ENCODE peak calls at places on chromosomes 3 and 15, in four cellular contexts. One of them, this sample, is unnamed.

GRCh38 chr3:195512798-195513345 is 30.3 kb downstream of the PPP1R2 start:
- DNase-seq in HCT116: no peak
- DNase-seq in SK-N-SH: no peak
- DNase-seq in HepG2: no peak
- DNase-seq in this sample: no peak

GRCh38 chr3:126525853-126526667 is 2.1 kb downstream of the CHST13 start:
- DNase-seq in HCT116: no peak
- DNase-seq in SK-N-SH: no peak
- DNase-seq in HepG2: no peak
- DNase-seq in this sample: no peak

GRCh38 chr3:122627301-122627700 is 49.9 kb downstream of the PARP15 start:
- DNase-seq in HCT116: no peak
- DNase-seq in SK-N-SH: no peak
- DNase-seq in HepG2: no peak
- DNase-seq in this sample: no peak

GRCh38 chr3:188280627-188281026 is 126.7 kb downstream of the LPP start:
- DNase-seq in HCT116: no peak
- DNase-seq in SK-N-SH: no peak
- DNase-seq in HepG2: no peak
- DNase-seq in this sample: no peak

GRCh38 chr15:91652610-91653207 is 200.8 kb upstream of the SLCO3A1 start:
- DNase-seq in HCT116: no peak
- DNase-seq in SK-N-SH: peak; percentile 37
- DNase-seq in HepG2: no peak
- DNase-seq in this sample: no peak

GRCh38 chr3:119173325-119173724 is at the start of gene UPK1B:
- DNase-seq in HCT116: no peak
- DNase-seq in SK-N-SH: no peak
- DNase-seq in HepG2: no peak
- DNase-seq in this sample: no peak

GRCh38 chr15:56273724-56274123 is 30.0 kb upstream of the RFX7 start:
- DNase-seq in HCT116: no peak
- DNase-seq in SK-N-SH: no peak
- DNase-seq in HepG2: no peak
- DNase-seq in this sample: no peak

GRCh38 chr15:68298882-68299381 is 21.4 kb downstream of the FEM1B start:
- DNase-seq in HCT116: no peak
- DNase-seq in SK-N-SH: no peak
- DNase-seq in HepG2: no peak
- DNase-seq in this sample: no peak

GRCh38 chr15:74245342-74245931 is 9.3 kb downstream of the CCDC33 start:
- DNase-seq in HCT116: no peak
- DNase-seq in SK-N-SH: peak; percentile 94
- DNase-seq in HepG2: no peak
- DNase-seq in this sample: peak; percentile 27

GRCh38 chr3:197339841-197340520 is 41.6 kb upstream of the DLG1 start:
- DNase-seq in HCT116: no peak
- DNase-seq in SK-N-SH: peak; percentile 77
- DNase-seq in HepG2: peak; percentile 43
- DNase-seq in this sample: no peak

GRCh38 chr15:69390575-69390974 is 23.6 kb upstream of the KIF23 start:
- DNase-seq in HCT116: no peak
- DNase-seq in SK-N-SH: no peak
- DNase-seq in HepG2: no peak
- DNase-seq in this sample: no peak

GRCh38 chr15:68053997-68054657 is at the start of gene PIAS1:
- DNase-seq in HCT116: peak; percentile 75
- DNase-seq in SK-N-SH: peak; percentile 99
- DNase-seq in HepG2: peak; percentile 89
- DNase-seq in this sample: peak; percentile 98

GRCh38 chr3:152564454-152564853 is 270.5 kb upstream of the P2RY1 start:
- DNase-seq in HCT116: no peak
- DNase-seq in SK-N-SH: no peak
- DNase-seq in HepG2: no peak
- DNase-seq in this sample: no peak

GRCh38 chr15:93072440-93073394 is 16.3 kb downstream of the RGMA start:
- DNase-seq in HCT116: peak; percentile 33
- DNase-seq in SK-N-SH: peak; percentile 95
- DNase-seq in HepG2: peak; percentile 6
- DNase-seq in this sample: peak; percentile 74

GRCh38 chr15:99844150-99844549 is 110.9 kb upstream of the LYSMD4 start:
- DNase-seq in HCT116: no peak
- DNase-seq in SK-N-SH: no peak
- DNase-seq in HepG2: no peak
- DNase-seq in this sample: no peak

DNA sequence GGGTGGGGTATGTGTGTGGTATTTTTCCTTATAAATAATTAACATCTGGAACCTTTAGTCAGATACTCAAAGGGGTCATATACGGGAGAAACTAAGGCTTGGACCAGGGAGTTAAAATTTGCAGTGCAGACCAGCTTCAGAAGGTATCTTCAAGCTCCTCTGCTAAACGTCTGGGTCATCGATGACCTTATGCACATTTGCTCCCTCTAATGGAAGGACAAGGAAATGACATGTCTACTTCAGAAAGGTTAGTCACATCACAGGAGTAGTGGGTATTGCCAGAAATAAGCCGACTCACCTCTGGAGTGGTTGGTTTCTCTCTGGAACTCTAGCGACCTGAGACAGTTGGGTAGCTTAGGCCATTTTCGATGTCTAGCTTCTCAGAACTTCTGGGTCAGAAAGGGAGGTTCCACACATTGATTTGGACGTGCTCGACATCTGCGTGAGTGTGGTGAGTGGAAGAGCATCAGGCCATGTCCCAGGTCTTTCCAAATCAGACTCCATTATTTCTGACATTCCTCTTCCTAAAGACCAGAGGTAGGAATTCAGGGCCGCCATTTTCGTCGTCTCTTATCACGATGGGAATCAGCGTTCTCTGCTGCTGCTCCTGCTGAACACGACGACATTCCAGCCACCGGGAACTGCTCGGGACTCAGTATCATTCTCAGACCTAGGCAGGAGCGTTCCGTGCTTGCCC is 31.8 kb upstream of the RASA2 start:
- DNase-seq in HCT116: peak; percentile 70
- DNase-seq in SK-N-SH: peak; percentile 75
- DNase-seq in HepG2: peak; percentile 77
- DNase-seq in this sample: peak; percentile 72
- TF ChIP-seq ELF1 in HCT116: no peak
- TF ChIP-seq ELF1 in SK-N-SH: no peak
- TF ChIP-seq ELF1 in HepG2: no peak
- TF ChIP-seq ELF1 in this sample: no peak

DNA sequence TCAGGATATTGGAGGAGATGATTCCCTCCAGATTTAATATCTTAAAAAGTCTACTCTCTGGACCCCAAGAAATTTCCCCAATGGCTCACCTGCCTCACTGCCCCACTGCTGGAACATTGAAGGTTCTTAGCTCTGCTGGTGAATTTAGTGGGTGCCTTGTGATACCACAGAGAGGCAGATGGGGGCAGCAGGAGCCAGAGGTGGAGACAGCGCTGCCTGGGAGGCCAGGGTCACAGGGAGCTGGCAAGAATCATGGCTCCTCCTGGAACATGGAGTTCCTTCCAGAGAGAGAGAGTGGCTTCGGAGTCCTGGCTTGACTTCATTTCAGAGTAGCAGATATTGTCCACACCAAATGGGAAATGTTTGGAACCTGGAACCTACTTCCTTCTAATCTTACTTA is 263.5 kb upstream of the CFAP20DC start:
- DNase-seq in HCT116: peak; percentile 28
- DNase-seq in SK-N-SH: peak; percentile 27
- DNase-seq in HepG2: peak; percentile 7
- DNase-seq in this sample: peak; percentile 16
- TF ChIP-seq ELF1 in HCT116: no peak
- TF ChIP-seq ELF1 in SK-N-SH: no peak
- TF ChIP-seq ELF1 in HepG2: no peak
- TF ChIP-seq ELF1 in this sample: no peak

GRCh38 chr3:169863458-169863899 is 6.3 kb downstream of the LRRC31 start:
- DNase-seq in HCT116: peak; percentile 73
- DNase-seq in SK-N-SH: peak; percentile 64
- DNase-seq in HepG2: peak; percentile 55
- DNase-seq in this sample: peak; percentile 64
- TF ChIP-seq ELF1 in HCT116: no peak
- TF ChIP-seq ELF1 in SK-N-SH: no peak
- TF ChIP-seq ELF1 in HepG2: no peak
- TF ChIP-seq ELF1 in this sample: no peak

DNA sequence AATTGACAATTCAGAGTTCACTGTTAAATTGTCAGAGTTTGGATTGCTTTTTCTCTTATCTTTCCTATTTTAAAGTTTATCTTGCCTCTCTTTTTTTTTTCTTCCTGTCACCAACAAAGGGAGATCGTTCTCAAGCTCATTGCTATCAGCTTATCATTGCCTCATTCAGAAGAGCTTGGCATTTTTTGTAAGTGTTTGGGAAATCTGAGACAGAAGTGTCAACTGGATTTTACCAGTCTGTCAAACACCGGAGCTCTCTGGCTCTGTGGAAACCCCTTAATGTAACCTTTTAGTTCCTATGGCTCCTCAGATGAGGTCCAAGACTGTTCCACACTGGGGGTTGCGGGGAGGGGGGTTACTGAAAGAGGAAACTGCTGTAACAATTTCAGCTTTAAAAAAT is 10.6 kb upstream of the TFG start:
- DNase-seq in HCT116: no peak
- DNase-seq in SK-N-SH: no peak
- DNase-seq in HepG2: no peak
- DNase-seq in this sample: no peak
- TF ChIP-seq ELF1 in HCT116: no peak
- TF ChIP-seq ELF1 in SK-N-SH: no peak
- TF ChIP-seq ELF1 in HepG2: no peak
- TF ChIP-seq ELF1 in this sample: no peak

GRCh38 chr15:41520636-41521035 is 7.0 kb upstream of the LTK start:
- DNase-seq in HCT116: no peak
- DNase-seq in SK-N-SH: no peak
- DNase-seq in HepG2: no peak
- DNase-seq in this sample: no peak

GRCh38 chr15:41523097-41523496 is 9.5 kb upstream of the LTK start:
- DNase-seq in HCT116: no peak
- DNase-seq in SK-N-SH: no peak
- DNase-seq in HepG2: no peak
- DNase-seq in this sample: no peak

GRCh38 chr15:41521614-41522013 is 8.0 kb upstream of the LTK start:
- DNase-seq in HCT116: no peak
- DNase-seq in SK-N-SH: no peak
- DNase-seq in HepG2: no peak
- DNase-seq in this sample: no peak

GRCh38 chr15:41513282-41514227 is at the start of gene LTK:
- DNase-seq in HCT116: peak; percentile 65
- DNase-seq in SK-N-SH: peak; percentile 75
- DNase-seq in HepG2: no peak
- DNase-seq in this sample: peak; percentile 91

DNA sequence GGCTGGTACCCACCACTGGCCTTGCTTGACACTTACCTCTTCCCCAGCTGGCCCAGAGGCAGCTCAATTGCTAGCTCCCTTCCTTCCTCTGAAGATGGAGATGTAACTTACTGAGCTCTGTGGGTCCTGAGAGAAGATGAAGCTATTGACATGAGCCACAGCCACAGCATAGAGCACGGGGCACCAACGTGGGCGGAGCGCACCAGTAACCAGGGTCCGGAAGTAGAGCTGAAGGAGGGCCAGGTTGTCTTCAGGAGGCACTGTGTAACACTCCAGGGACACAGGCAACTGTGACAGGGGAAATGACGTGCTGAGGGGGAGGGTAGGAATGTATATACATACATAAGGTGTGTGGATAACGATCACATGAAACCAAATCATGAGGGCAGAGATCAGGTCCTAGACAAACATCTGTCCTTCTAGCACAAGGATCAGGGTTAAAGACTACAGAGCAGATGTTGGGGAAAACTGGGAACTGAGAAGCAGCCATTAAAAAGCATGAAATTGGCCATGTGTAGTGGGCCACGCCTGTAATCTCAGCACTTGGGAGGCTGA is 4.3 kb upstream of the LTK start:
- DNase-seq in HCT116: no peak
- DNase-seq in SK-N-SH: no peak
- DNase-seq in HepG2: peak; percentile 70
- DNase-seq in this sample: no peak
- TF ChIP-seq ELF1 in HCT116: no peak
- TF ChIP-seq ELF1 in SK-N-SH: no peak
- TF ChIP-seq ELF1 in HepG2: no peak
- TF ChIP-seq ELF1 in this sample: no peak

DNA sequence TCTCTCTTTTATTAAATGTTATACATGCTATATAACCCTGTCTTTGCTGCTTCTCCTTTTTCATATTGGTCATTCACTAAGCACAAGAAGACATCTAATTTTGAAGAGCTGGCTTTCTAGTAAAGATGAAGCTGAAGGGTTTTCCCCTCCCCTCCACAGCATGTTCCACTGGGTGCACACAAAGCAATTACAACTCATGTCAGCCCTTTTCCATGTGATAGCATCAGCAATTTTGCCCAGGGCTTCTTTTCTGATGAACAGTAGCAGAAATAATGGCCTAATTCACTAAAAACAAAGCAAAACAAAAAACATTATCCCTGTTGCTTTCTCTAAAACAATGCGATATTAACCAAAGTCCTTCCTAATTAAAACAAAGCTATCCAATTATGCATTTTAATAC is 12.0 kb upstream of the PIK3R4 start:
- DNase-seq in HCT116: no peak
- DNase-seq in SK-N-SH: peak; percentile 79
- DNase-seq in HepG2: no peak
- DNase-seq in this sample: no peak
- TF ChIP-seq ELF1 in HCT116: no peak
- TF ChIP-seq ELF1 in SK-N-SH: no peak
- TF ChIP-seq ELF1 in HepG2: no peak
- TF ChIP-seq ELF1 in this sample: no peak

DNA sequence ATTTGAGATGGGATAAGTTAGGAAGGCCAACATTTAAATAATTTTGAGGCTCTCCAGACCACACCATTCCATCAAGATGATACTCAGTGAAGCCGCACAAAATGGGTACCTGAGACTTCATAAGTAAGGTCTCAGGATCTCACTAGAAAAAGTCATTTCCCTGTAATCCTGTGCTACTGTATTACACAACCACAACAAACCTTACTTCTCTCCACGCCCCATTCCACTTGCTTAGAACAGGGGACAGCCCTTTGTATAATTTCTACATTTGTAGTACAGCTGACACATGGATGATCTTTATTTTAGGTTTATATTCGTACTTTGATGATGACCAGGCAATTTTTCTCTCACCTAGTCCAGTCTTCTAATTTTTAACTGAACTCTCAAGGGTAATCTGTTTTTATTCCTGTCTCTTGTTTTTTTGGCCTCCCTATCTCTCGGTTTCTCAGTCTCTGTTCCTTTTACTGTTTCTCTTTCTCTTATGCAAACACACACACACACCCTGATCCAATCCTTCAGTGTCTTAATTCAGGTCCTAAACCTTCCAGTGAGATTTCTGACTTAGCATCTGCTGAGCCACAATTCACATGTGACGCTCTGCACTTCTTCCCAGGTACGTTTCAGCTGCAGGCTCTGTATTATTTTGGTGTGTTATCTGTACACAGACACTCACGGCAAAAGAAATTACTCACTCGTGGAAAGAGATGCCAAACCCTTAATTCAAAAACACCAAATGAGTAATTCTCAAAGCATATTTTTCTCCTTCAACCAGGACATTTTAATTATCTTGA is 223.2 kb upstream of the THBS1 start:
- DNase-seq in HCT116: no peak
- DNase-seq in SK-N-SH: no peak
- DNase-seq in HepG2: no peak
- DNase-seq in this sample: no peak
- TF ChIP-seq ELF1 in HCT116: no peak
- TF ChIP-seq ELF1 in SK-N-SH: no peak
- TF ChIP-seq ELF1 in HepG2: no peak
- TF ChIP-seq ELF1 in this sample: no peak